ENCODE peak calls at places on chromosomes 5 and 9, in five cellular contexts. K is right lobe of liver, X is thoracic aorta, F is A549, V is IMR-90. N is an unnamed sample.

GRCh38 chr5:82347213-82347947 is 69.2 kb upstream of the RPS23 start:
- DNase-seq in X (peak), F (no peak), V (peak), K (no peak), N (no peak)

GRCh38 chr5:132883261-132883834 is 9.9 kb downstream of the LEAP2 start:
- DNase-seq in F (peak), K (no peak), X (no peak), V (peak), N (peak)

GRCh38 chr5:150059623-150060022 is 26.7 kb downstream of the CSF1R start:
- DNase-seq in K (no peak), V (no peak), X (no peak), F (no peak), N (no peak)

GRCh38 chr5:56443826-56444225 is 210.7 kb upstream of the ANKRD55 start:
- DNase-seq in X (no peak), K (no peak), F (no peak), V (no peak), N (no peak)

GRCh38 chr5:126099077-126099476 is 324.1 kb upstream of the GRAMD2B start:
- DNase-seq in K (no peak), X (no peak), F (no peak), V (no peak), N (no peak)

GRCh38 chr9:110021891-110022290 is 186.1 kb downstream of the C9orf152 start:
- DNase-seq in K (no peak), F (no peak), X (no peak), V (no peak), N (no peak)

GRCh38 chr9:133703571-133704399 is 34.4 kb downstream of the SARDH start:
- DNase-seq in K (no peak), X (no peak), F (no peak), V (no peak), N (no peak)

GRCh38 chr5:67643531-67643930 is 446.9 kb upstream of the CD180 start:
- DNase-seq in X (no peak), K (no peak), F (no peak), V (no peak), N (no peak)

GRCh38 chr5:41399840-41400239 is 110.6 kb downstream of the PLCXD3 start:
- DNase-seq in X (no peak), F (no peak), V (no peak), K (no peak), N (no peak)

GRCh38 chr9:113875917-113876805 is at the start of gene ZNF618:
- DNase-seq in K (peak), V (no peak), F (peak), X (no peak), N (peak)

GRCh38 chr9:78121488-78121887 is 89.9 kb upstream of the GNAQ start:
- DNase-seq in V (peak), K (no peak), F (peak), X (no peak), N (peak)

GRCh38 chr9:122206118-122207046 is 22.4 kb downstream of the LHX6 start:
- DNase-seq in X (no peak), V (peak), K (no peak), F (no peak), N (no peak)

GRCh38 chr9:123507992-123508391 is 152.0 kb downstream of the CRB2 start:
- DNase-seq in K (no peak), V (peak), X (no peak), F (no peak), N (no peak)
- H3K4me3 ChIP-seq in K (no peak), V (peak), X (no peak), F (no peak), N (no peak)

GRCh38 chr9:77019010-77019809 is at the start of gene FOXB2:
- DNase-seq in F (no peak), V (no peak), X (no peak), K (no peak), N (no peak)
- H3K27ac ChIP-seq in F (no peak), V (no peak), X (peak), K (no peak), N (no peak)

GRCh38 chr5:60700347-60700815 is 415 bp upstream of the DEPDC1B start:
- DNase-seq in V (no peak), K (no peak), X (no peak), F (no peak), N (peak)

GRCh38 chr5:60703944-60704343 is 4.0 kb upstream of the DEPDC1B start:
- DNase-seq in X (no peak), F (no peak), V (no peak), K (no peak), N (no peak)

GRCh38 chr5:60699549-60700346 is at the start of gene DEPDC1B:
- DNase-seq in K (peak), F (peak), X (peak), V (peak), N (peak)

GRCh38 chr5:60701317-60701988 is 1.5 kb upstream of the DEPDC1B start:
- DNase-seq in X (no peak), V (no peak), K (no peak), F (no peak), N (no peak)

DNA sequence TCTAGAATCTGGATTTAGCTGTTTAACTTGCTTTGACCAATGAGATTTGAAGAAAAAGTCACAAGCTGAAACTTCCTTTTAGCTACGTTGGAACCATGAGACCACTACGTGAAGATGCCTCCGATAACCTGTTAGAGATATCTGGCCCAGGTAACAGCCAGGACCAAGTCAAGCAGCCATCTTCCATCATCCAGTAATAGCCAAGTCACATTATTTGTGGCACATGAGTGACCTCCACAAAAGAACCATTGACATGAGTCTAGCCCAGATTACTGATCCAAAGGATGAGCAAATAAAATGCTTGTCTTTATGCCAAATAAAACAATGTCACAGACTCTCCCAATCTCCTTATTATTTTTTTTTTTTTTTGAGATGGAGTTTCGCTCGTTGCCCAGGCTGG is 1.6 kb downstream of the DEPDC1B start:
- DNase-seq in K (no peak), F (no peak), X (no peak), V (no peak), N (no peak)
- H3K4me3 ChIP-seq in K (no peak), F (no peak), X (no peak), V (no peak), N (no peak)

GRCh38 chr9:137745541-137745991 is 126.8 kb downstream of the EHMT1 start:
- DNase-seq in K (no peak), F (peak), X (no peak), V (peak), N (no peak)

GRCh38 chr9:137743695-137744094 is 124.9 kb downstream of the EHMT1 start:
- DNase-seq in F (no peak), V (no peak), X (no peak), K (no peak), N (no peak)

GRCh38 chr9:137741330-137741729 is 122.5 kb downstream of the EHMT1 start:
- DNase-seq in V (no peak), F (no peak), K (no peak), X (no peak), N (no peak)

GRCh38 chr9:137742698-137743097 is 123.9 kb downstream of the EHMT1 start:
- DNase-seq in X (no peak), F (no peak), K (no peak), V (peak), N (no peak)

GRCh38 chr9:137744632-137745183 is 125.9 kb downstream of the EHMT1 start:
- DNase-seq in V (no peak), F (no peak), X (no peak), K (no peak), N (no peak)
- H3K27ac ChIP-seq in V (no peak), F (peak), X (no peak), K (peak), N (no peak)

N was measured in stomach.